ENCODE peak calls at places on chromosome 13, in nine cellular contexts. T, N, U, R, Q, C, G, B and H are unnamed samples.

GRCh38 chr13:30510811-30511371 is 45.2 kb upstream of the HMGB1 start:
- DNase-seq in T (no peak), N (peak; percentile 24), U (peak; percentile 16), R (no peak), Q (no peak), C (no peak), G (no peak), B (no peak), H (no peak)

GRCh38 chr13:97043302-97043701 is 49.0 kb upstream of the OXGR1 start:
- DNase-seq in T (no peak), N (peak; percentile 96), U (peak; percentile 18), R (no peak), Q (peak; percentile 85), C (no peak), G (peak; percentile 64), B (no peak), H (no peak)

GRCh38 chr13:59133903-59134302 is 1029.8 kb downstream of the DIAPH3 start:
- DNase-seq in T (no peak), N (no peak), U (no peak), R (no peak), Q (no peak), C (no peak), G (no peak), B (no peak), H (no peak)

GRCh38 chr13:24274452-24274971 is 34.9 kb upstream of the C1QTNF9 start:
- DNase-seq in T (no peak), N (no peak), U (peak; percentile 22), R (peak; percentile 34), Q (peak; percentile 52), C (peak; percentile 21), G (no peak), B (peak; percentile 41), H (no peak)

GRCh38 chr13:42039946-42040729 is 8.3 kb upstream of the DGKH start:
- DNase-seq in T (peak; percentile 78), N (peak; percentile 77), U (peak; percentile 75), R (peak; percentile 95), Q (peak; percentile 89), C (peak; percentile 69), G (no peak), B (peak; percentile 95), H (no peak)

GRCh38 chr13:32206097-32206740 is 108.9 kb downstream of the ZAR1L start:
- DNase-seq in T (no peak), N (no peak), U (no peak), R (no peak), Q (peak; percentile 3), C (no peak), G (no peak), B (no peak), H (no peak)

GRCh38 chr13:101757446-101758039 is 305.1 kb downstream of the ITGBL1 start:
- DNase-seq in T (peak; percentile 45), N (peak; percentile 63), U (peak; percentile 33), R (no peak), Q (peak; percentile 47), C (no peak), G (peak; percentile 43), B (no peak), H (no peak)

GRCh38 chr13:21465710-21466160 is 6.6 kb upstream of the ZDHHC20 start:
- DNase-seq in T (no peak), N (no peak), U (no peak), R (peak; percentile 17), Q (no peak), C (no peak), G (no peak), B (no peak), H (no peak)

GRCh38 chr13:25375727-25376358 is 4.1 kb downstream of the ATP8A2 start:
- DNase-seq in T (peak; percentile 25), N (peak; percentile 46), U (peak; percentile 18), R (peak; percentile 9), Q (peak; percentile 63), C (peak; percentile 10), G (peak; percentile 20), B (peak; percentile 13), H (peak; percentile 4)

GRCh38 chr13:90105881-90106496 is 1241.5 kb upstream of the MIR17HG start:
- DNase-seq in T (no peak), N (peak; percentile 7), U (peak; percentile 41), R (no peak), Q (peak; percentile 77), C (no peak), G (peak; percentile 19), B (no peak), H (no peak)

GRCh38 chr13:65505941-65506340 is 1724.2 kb downstream of the PCDH9 start:
- DNase-seq in T (no peak), N (no peak), U (no peak), R (no peak), Q (no peak), C (no peak), G (no peak), B (no peak), H (no peak)

GRCh38 chr13:43023244-43023931 is at the start of gene DNAJC15:
- DNase-seq in T (no peak), N (peak; percentile 87), U (peak; percentile 83), R (peak; percentile 86), Q (peak; percentile 88), C (peak; percentile 68), G (peak; percentile 66), B (peak; percentile 93), H (no peak)

DNA sequence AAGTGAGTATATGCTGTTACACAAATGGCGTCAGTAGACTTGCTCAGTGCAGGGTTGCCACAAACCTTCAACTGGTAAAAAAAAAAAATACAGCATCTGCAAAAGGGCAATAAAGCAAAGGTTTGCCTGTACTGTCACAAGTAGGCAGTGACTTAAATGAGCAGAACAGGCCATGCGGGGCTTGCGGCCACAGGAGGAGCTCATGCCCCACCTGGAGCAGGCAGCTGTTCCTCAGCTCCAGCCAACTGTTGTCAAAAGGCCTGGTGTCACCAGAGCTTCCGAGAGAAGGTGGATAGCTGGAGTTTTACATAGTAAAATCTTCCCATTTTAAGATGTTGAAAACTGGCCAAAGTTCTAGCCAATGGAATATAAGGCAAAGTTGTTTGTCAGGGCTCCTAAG is 7.7 kb downstream of the ATP7B start:
- DNase-seq in T (peak; percentile 9), N (no peak), U (no peak), R (peak; percentile 30), Q (no peak), C (no peak), G (no peak), B (no peak), H (no peak)
- TF ChIP-seq CTCF in T (no peak), N (no peak), U (no peak), R (no peak), Q (no peak), C (no peak), G (no peak), B (no peak), H (no peak)

DNA sequence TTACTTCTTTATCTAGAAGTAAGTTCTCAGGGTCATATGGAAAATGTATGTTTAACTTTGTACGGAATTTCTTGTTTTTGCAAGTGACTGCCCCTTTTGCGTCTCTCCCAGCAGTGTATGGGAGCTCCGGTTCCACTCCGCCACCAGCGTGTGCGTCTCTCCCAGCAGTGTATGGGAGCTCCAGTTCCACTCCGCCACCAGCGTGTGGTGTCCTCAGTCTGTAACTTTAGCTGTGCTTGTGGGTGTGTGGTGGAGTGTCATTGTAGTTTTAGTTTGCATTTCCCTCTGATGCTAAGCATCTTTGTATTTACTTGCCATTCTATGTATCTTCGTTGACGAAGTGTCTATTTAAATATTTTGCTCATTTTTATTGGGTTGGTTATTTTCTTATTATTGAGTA is 2.4 kb downstream of the CUL4A start:
- DNase-seq in T (peak; percentile 57), N (no peak), U (no peak), R (no peak), Q (no peak), C (no peak), G (no peak), B (no peak), H (no peak)
- TF ChIP-seq CTCF in T (no peak), N (peak; percentile 3), U (peak; percentile 32), R (no peak), Q (no peak), C (peak; percentile 17), G (no peak), B (no peak), H (no peak)

GRCh38 chr13:35961002-35961401 is 170.2 kb downstream of the DCLK1 start:
- DNase-seq in T (no peak), N (no peak), U (peak; percentile 12), R (no peak), Q (no peak), C (no peak), G (no peak), B (no peak), H (no peak)

GRCh38 chr13:35957996-35958395 is 173.2 kb downstream of the DCLK1 start:
- DNase-seq in T (no peak), N (no peak), U (no peak), R (no peak), Q (no peak), C (no peak), G (no peak), B (no peak), H (no peak)

GRCh38 chr13:35963982-35964665 is 167.1 kb downstream of the DCLK1 start:
- DNase-seq in T (no peak), N (no peak), U (no peak), R (no peak), Q (no peak), C (no peak), G (no peak), B (no peak), H (no peak)

GRCh38 chr13:35964764-35965163 is 166.4 kb downstream of the DCLK1 start:
- DNase-seq in T (peak; percentile 2), N (peak; percentile 87), U (no peak), R (no peak), Q (peak; percentile 72), C (no peak), G (no peak), B (no peak), H (no peak)

DNA sequence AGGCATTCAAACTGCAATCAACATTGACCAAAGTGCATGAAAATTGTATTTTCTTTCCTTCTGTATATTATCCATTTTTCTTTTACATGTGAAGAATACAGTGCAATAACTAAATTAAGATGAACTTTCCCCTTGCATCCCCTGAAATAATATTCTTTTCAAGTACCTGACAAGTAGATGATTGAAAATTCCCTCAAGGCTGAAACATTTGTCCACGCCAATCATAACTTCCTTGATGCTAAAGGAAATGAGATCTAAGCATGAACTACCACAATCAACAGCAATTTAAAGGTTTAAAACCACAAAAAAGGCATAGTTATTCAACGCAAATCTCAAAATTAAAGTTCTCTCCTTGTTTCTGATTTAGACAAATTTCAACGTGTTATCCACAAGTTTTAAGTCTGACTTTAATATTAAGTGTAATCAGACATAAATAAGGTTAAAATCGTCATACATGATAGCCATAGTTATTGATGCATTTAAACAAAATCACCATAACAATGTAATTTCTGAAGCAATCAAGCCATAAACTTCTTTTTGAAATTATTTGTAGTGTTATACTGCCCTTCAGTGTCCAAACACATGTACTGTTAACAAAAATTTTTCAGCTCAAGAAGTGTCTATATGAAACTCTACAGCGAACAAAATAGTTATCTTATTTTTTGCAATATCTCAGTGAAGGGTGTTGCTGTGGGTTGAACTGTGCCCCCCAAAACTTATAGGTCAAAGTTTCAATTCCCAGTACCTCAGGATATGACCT is 169.5 kb downstream of the DCLK1 start:
- DNase-seq in T (no peak), N (peak; percentile 23), U (no peak), R (no peak), Q (peak; percentile 20), C (no peak), G (no peak), B (no peak), H (no peak)
- TF ChIP-seq CTCF in T (peak; percentile 26), N (peak; percentile 17), U (peak; percentile 33), R (peak; percentile 27), Q (peak; percentile 15), C (peak; percentile 8), G (no peak), B (peak; percentile 24), H (no peak)

DNA sequence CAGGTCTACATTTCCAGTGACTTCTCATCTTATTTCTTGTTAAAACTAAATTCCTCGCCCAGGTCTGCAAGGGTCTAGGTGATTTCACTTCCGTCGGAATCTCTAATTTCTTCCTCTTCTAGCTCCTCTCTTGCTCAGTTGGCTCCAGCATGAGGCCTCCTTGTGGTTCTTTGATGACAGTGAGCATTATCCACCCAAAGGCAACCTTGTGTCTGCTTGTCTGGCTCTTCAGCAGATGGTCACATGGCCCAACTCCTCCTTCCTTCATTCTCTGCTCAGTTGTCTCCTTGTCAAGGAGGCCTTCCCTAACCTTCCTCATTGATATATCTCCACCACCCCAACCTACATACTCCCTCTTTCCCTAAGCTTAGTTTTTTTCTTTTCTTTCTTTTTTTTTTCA is 1391.4 kb downstream of the EFNB2 start:
- DNase-seq in T (peak; percentile 6), N (no peak), U (no peak), R (no peak), Q (no peak), C (no peak), G (no peak), B (no peak), H (no peak)
- TF ChIP-seq CTCF in T (no peak), N (no peak), U (peak; percentile 6), R (no peak), Q (no peak), C (no peak), G (no peak), B (no peak), H (no peak)